ENCODE peak calls at places on chromosomes 5 and 9, in seven cellular contexts. Q is H9, W is astrocyte, V is tibial artery, S is endothelial cell of umbilical vein, U is tibial nerve, T is mammary epithelial cell. A is an unnamed sample. For H3K4me1, the result is how much of the 10 kb centered on the place peaks cover.

GRCh38 chr9:130432796-130433167 is 12.0 kb upstream of the ASS1 start:
- DNase-seq in Q (no peak), W (no peak), V (no peak), S (no peak), U (no peak), T (no peak), A (no peak)

GRCh38 chr5:177128551-177128976 is 5.0 kb upstream of the NSD1 start:
- DNase-seq in Q (no peak), W (no peak), V (no peak), S (no peak), U (no peak), T (peak), A (no peak)

GRCh38 chr9:90515550-90515949 is 127.1 kb downstream of the DIRAS2 start:
- DNase-seq in Q (no peak), W (no peak), V (no peak), S (no peak), U (no peak), T (no peak), A (no peak)

GRCh38 chr5:127089206-127089605 is 15.9 kb upstream of the C5orf63 start:
- DNase-seq in Q (no peak), W (peak), V (no peak), S (no peak), U (no peak), T (no peak), A (no peak)

GRCh38 chr5:169258372-169259000 is 42.5 kb downstream of the SLIT3 start:
- DNase-seq in Q (no peak), W (peak), V (no peak), S (no peak), U (no peak), T (peak), A (no peak)

GRCh38 chr5:870973-871372 is 20.2 kb upstream of the ZDHHC11 start:
- DNase-seq in Q (no peak), W (no peak), V (no peak), S (no peak), U (no peak), T (no peak), A (no peak)

GRCh38 chr9:114805670-114806551 is at the start of gene TNFSF15:
- DNase-seq in Q (peak), W (peak), V (no peak), S (peak), U (no peak), T (peak), A (no peak)

GRCh38 chr9:68913054-68913453 is 100.9 kb downstream of the PRKACG start:
- DNase-seq in Q (no peak), W (no peak), V (no peak), S (no peak), U (no peak), T (no peak), A (no peak)

GRCh38 chr5:142421158-142421617 is 96.4 kb upstream of the SPRY4 start:
- DNase-seq in Q (no peak), W (no peak), V (no peak), S (peak), U (no peak), T (no peak), A (no peak)

GRCh38 chr5:10726913-10727517 is 34.0 kb downstream of the DAP start:
- DNase-seq in Q (no peak), W (no peak), V (no peak), S (peak), U (no peak), T (no peak), A (no peak)

GRCh38 chr5:140608730-140609520 is 24.1 kb downstream of the CD14 start:
- DNase-seq in Q (no peak), W (no peak), V (no peak), S (peak), U (no peak), T (peak), A (no peak)

GRCh38 chr9:4005896-4006295 is 294.0 kb downstream of the GLIS3 start:
- DNase-seq in Q (no peak), W (no peak), V (no peak), S (no peak), U (no peak), T (no peak), A (no peak)

GRCh38 chr9:86434039-86434726 is 80.0 kb upstream of the TUT7 start:
- DNase-seq in Q (no peak), W (peak), V (peak), S (peak), U (no peak), T (peak), A (no peak)

GRCh38 chr9:135939351-135940265 is 21.6 kb downstream of the UBAC1 start:
- DNase-seq in Q (no peak), W (no peak), V (no peak), S (no peak), U (no peak), T (no peak), A (no peak)

GRCh38 chr5:164204338-164204946 is 699.0 kb downstream of the MAT2B start:
- DNase-seq in Q (no peak), W (peak), V (no peak), S (peak), U (no peak), T (peak), A (no peak)

GRCh38 chr9:137240321-137240840 is 706 bp upstream of the TUBB4B start:
- DNase-seq in Q (no peak), W (peak), V (peak), S (peak), U (peak), T (peak), A (no peak)

GRCh38 chr5:96324708-96325107 is 108.3 kb downstream of the PCSK1 start:
- DNase-seq in Q (no peak), W (peak), V (no peak), S (peak), U (no peak), T (peak), A (no peak)

GRCh38 chr9:37976714-37977477 is 73.0 kb upstream of the SLC25A51 start:
- DNase-seq in Q (no peak), W (peak), V (no peak), S (no peak), U (no peak), T (peak), A (peak)

GRCh38 chr5:125276121-125276520 is 529.7 kb upstream of the ZNF608 start:
- DNase-seq in Q (no peak), W (no peak), V (no peak), S (no peak), U (no peak), T (no peak), A (no peak)

GRCh38 chr9:23382418-23382817 is 443.6 kb downstream of the ELAVL2 start:
- DNase-seq in Q (peak), W (no peak), V (no peak), S (no peak), U (no peak), T (no peak), A (no peak)

GRCh38 chr5:163189023-163189553 is 248.3 kb upstream of the CCNG1 start:
- DNase-seq in Q (no peak), W (no peak), V (no peak), S (no peak), U (no peak), T (no peak), A (no peak)

GRCh38 chr9:92098638-92099037 is 16.6 kb downstream of the SPTLC1 start:
- DNase-seq in Q (no peak), W (no peak), V (no peak), S (peak), U (no peak), T (no peak), A (no peak)

GRCh38 chr9:108444400-108445358 is 411.1 kb downstream of the ACTL7B start:
- DNase-seq in Q (no peak), W (peak), V (no peak), S (peak), U (no peak), T (peak), A (no peak)

GRCh38 chr5:146565764-146566163 is 49.8 kb upstream of the GPR151 start:
- DNase-seq in Q (peak), W (peak), V (no peak), S (peak), U (no peak), T (peak), A (no peak)

GRCh38 chr5:138230981-138231589 is 18.0 kb upstream of the CDC23 start:
- DNase-seq in Q (no peak), W (peak), V (no peak), S (peak), U (no peak), T (peak), A (no peak)

GRCh38 chr9:76162109-76162730 is 232.0 kb downstream of the RFK start:
- DNase-seq in Q (no peak), W (peak), V (no peak), S (no peak), U (no peak), T (no peak), A (no peak)

GRCh38 chr9:76451234-76451633 is 7.7 kb upstream of the GCNT1 start:
- DNase-seq in Q (no peak), W (peak), V (no peak), S (no peak), U (no peak), T (peak), A (no peak)

DNA sequence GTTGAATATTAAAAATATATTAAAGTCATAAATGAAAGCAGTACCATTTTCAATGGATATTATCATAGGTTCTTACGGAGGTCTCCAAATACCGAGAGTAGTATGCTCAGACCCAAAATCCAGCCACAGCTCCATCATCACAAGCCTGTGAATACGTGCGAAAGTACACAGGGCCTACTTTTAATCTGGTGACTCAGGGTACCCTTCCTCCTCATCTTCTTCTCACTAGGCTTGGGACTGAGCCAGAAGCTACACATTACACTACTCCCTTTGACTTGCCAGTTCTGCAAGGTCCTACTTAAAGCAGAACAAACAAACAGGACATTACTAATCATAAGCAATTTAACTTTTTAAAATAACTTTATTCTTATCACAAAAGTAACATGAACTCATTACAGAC is 7.6 kb upstream of the RIC1 start:
- DNase-seq in Q (no peak), W (peak), V (no peak), S (peak), U (no peak), T (peak), A (peak)
- H3K4me1 ChIP-seq in Q (under half), W (under half), V (under half), S (under half), U (under half), T (under half), A (half or more)

GRCh38 chr5:57432876-57433275 is 49.7 kb downstream of the ACTBL2 start:
- DNase-seq in Q (no peak), W (no peak), V (no peak), S (peak), U (no peak), T (peak), A (no peak)
- TF ChIP-seq CTCF in Q (peak), W (no peak), V (no peak), S (no peak), U (no peak), T (peak), A (no peak)

DNA sequence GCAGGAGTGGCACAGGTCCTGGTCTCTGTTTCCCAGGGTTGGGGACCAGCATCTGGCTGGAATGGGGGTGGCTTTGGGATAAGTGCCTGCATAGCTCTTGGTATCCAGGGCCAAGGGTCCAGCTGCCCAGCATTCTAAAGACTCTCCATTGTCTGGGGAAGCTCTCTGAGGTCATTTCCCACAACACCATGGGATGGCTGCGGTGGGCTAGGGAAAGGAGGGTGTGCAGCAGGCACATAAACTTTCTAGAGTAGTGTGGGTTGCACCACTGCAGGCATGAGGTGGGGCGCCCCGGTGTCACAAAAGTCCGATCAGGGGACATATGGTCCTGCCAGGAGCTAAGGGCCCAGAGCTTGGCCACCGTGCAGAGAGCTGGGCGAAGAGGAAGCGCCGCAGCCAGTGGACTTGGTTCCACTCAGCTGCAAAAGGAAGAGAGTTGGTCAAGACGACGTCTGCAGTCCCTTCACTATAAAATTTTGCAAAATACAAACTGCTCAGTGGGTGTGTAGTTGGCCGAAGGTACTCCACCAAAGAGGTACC is 25.5 kb upstream of the GTF3C5 start:
- DNase-seq in Q (no peak), W (no peak), V (no peak), S (no peak), U (no peak), T (no peak), A (no peak)
- H3K4me1 ChIP-seq in Q (under half), W (under half), V (under half), S (under half), U (under half), T (under half), A (under half)

GRCh38 chr9:35813434-35814105 is 1.3 kb downstream of the HINT2 start:
- DNase-seq in Q (peak), W (no peak), V (no peak), S (peak), U (no peak), T (no peak), A (no peak)
- TF ChIP-seq CTCF in Q (peak), W (peak), V (no peak), S (peak), U (no peak), T (peak), A (no peak)

DNA sequence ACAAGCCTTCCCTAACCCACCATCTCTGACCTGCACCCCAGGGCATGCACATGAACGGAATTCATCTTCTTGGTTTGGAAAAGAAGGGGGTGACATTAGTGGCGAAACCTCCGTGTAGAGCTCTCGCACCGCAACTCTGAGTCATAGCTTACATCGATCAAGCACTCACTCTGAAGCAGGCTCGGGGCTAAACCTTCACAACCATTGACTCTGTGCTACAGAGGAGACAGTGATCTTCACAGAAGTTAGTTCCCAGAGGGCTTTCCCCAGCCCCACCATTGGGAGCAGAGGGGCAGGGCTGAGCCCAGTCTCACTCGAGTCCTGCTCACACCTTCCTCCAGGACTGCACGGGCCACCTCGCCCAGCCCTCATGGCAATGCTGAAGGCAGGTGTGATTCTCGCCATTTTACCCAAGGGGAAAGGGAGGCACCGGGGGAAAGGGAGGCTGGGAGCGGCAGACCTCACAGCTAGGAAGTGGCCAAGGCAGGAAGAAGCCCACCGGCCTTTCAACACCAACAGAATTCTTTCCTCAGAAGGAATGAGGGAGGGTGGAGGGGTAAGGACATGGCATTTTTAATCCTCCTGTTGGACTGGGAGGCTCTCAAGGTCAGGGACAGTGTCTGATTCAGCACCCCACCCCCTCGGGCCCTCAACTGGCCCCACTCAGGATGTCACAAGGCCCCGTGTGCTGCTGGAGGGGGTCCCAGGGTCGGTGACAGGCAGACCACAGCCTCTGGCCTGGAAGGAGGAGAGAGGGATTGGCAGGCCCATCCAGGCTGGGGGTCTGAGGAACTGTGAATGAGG is 25.9 kb upstream of the IL17B start:
- DNase-seq in Q (no peak), W (peak), V (peak), S (no peak), U (no peak), T (peak), A (no peak)
- H3K4me1 ChIP-seq in Q (under half), W (under half), V (under half), S (under half), U (under half), T (under half), A (under half)

GRCh38 chr9:132555528-132555927 is 26.9 kb upstream of the BARHL1 start:
- DNase-seq in Q (no peak), W (no peak), V (no peak), S (no peak), U (no peak), T (no peak), A (no peak)
- TF ChIP-seq CTCF in Q (no peak), W (no peak), V (no peak), S (no peak), U (no peak), T (no peak), A (no peak)